ENCODE peak calls at places on chromosomes 2 and 18, in four cellular contexts. J is HCT116, M is sigmoid colon, U is prostate gland. Q is an unnamed sample.

GRCh38 chr2:106572541-106573148 is 85.5 kb downstream of the CD8B2 start:
- DNase-seq in J (peak; percentile 15), M (no peak), U (no peak), Q (no peak)

GRCh38 chr2:138428710-138429440 is 72.7 kb upstream of the SPOPL start:
- DNase-seq in U (no peak), J (no peak), M (no peak), Q (no peak)

GRCh38 chr18:22188551-22189267 is 19.3 kb downstream of the GATA6 start:
- DNase-seq in M (no peak), U (no peak), J (no peak), Q (no peak)

GRCh38 chr2:20834331-20834730 is 11.4 kb upstream of the LDAH start:
- DNase-seq in J (no peak), M (no peak), U (no peak), Q (no peak)

GRCh38 chr2:230904856-230905447 is 20.1 kb downstream of the GPR55 start:
- DNase-seq in M (peak; percentile 42), J (no peak), U (no peak), Q (no peak)

GRCh38 chr2:106095478-106096392 is 98.4 kb downstream of the UXS1 start:
- DNase-seq in U (no peak), M (no peak), J (no peak), Q (no peak)

GRCh38 chr2:127096718-127097470 is 10.1 kb downstream of the BIN1 start:
- DNase-seq in J (no peak), U (no peak), M (peak; percentile 63), Q (no peak)

GRCh38 chr2:96470636-96471035 is 34.5 kb downstream of the NEURL3 start:
- DNase-seq in M (no peak), U (no peak), J (no peak), Q (no peak)

GRCh38 chr2:235098736-235099494 is 147.1 kb downstream of the SH3BP4 start:
- DNase-seq in U (no peak), J (no peak), M (no peak), Q (no peak)

GRCh38 chr2:8539743-8540551 is 141.9 kb upstream of the ID2 start:
- DNase-seq in M (no peak), U (peak; percentile 94), J (no peak), Q (peak; percentile 91)

GRCh38 chr18:25310045-25310444 is 41.9 kb downstream of the ZNF521 start:
- DNase-seq in U (no peak), M (no peak), J (peak; percentile 7), Q (no peak)

GRCh38 chr2:204019572-204020501 is 83.3 kb downstream of the ICOS start:
- DNase-seq in U (no peak), J (no peak), M (no peak), Q (no peak)

GRCh38 chr2:16223481-16224177 is 283.3 kb downstream of the MYCN start:
- DNase-seq in M (no peak), U (no peak), J (no peak), Q (no peak)

GRCh38 chr2:124318913-124319312 is 293.8 kb downstream of the CNTNAP5 start:
- DNase-seq in M (no peak), J (no peak), U (no peak), Q (no peak)

GRCh38 chr2:217954469-217954868 is 48.3 kb downstream of the TNS1 start:
- DNase-seq in J (no peak), M (peak; percentile 72), U (no peak), Q (no peak)

GRCh38 chr2:113390133-113390849 is 47.2 kb upstream of the ZNG1B start:
- DNase-seq in U (peak; percentile 47), M (no peak), J (peak; percentile 72), Q (no peak)

GRCh38 chr2:24859968-24860600 is 60.0 kb downstream of the ADCY3 start:
- DNase-seq in J (no peak), U (no peak), M (no peak), Q (no peak)

GRCh38 chr2:182165196-182165595 is 179.5 kb downstream of the PPP1R1C start:
- DNase-seq in U (no peak), M (no peak), J (no peak), Q (no peak)

GRCh38 chr2:207148025-207148424 is 17.7 kb downstream of the KLF7 start:
- DNase-seq in U (peak; percentile 38), J (no peak), M (no peak), Q (peak; percentile 21)

GRCh38 chr2:43486604-43487003 is 109.2 kb downstream of the THADA start:
- DNase-seq in U (peak; percentile 55), J (no peak), M (peak; percentile 73), Q (no peak)

GRCh38 chr2:74333175-74333574 is 10.0 kb downstream of the SLC4A5 start:
- DNase-seq in U (no peak), J (peak; percentile 19), M (no peak), Q (no peak)

GRCh38 chr2:207046642-207047213 is 107.4 kb downstream of the CPO start:
- DNase-seq in M (no peak), J (no peak), U (no peak), Q (no peak)

GRCh38 chr2:79370976-79371550 is 141.8 kb upstream of the CTNNA2 start:
- DNase-seq in J (no peak), M (no peak), U (no peak), Q (no peak)

GRCh38 chr2:47068966-47069627 is 86.0 kb downstream of the STPG4 start:
- DNase-seq in U (no peak), M (no peak), J (no peak), Q (no peak)

GRCh38 chr2:172095905-172096660 is 6.6 kb downstream of the DLX2 start:
- DNase-seq in J (no peak), M (no peak), U (no peak), Q (no peak)

GRCh38 chr2:145186303-145186702 is 666.4 kb upstream of the ZEB2 start:
- DNase-seq in U (no peak), M (peak; percentile 69), J (no peak), Q (no peak)

GRCh38 chr2:43370705-43371104 is 144.3 kb upstream of the ZFP36L2 start:
- DNase-seq in J (no peak), M (no peak), U (peak; percentile 40), Q (no peak)

GRCh38 chr2:233620204-233620603 is 2.8 kb downstream of the UGT1A8 start:
- DNase-seq in U (no peak), M (no peak), J (no peak), Q (no peak)

GRCh38 chr2:186129767-186130581 is 356.1 kb upstream of the ZC3H15 start:
- DNase-seq in J (peak; percentile 42), U (no peak), M (no peak), Q (no peak)

GRCh38 chr2:127577973-127578372 is 42.5 kb downstream of the MYO7B start:
- DNase-seq in U (no peak), M (no peak), J (no peak), Q (no peak)

GRCh38 chr2:173021939-173022371 is 53.7 kb upstream of the MAP3K20 start:
- DNase-seq in J (no peak), M (no peak), U (no peak), Q (peak; percentile 66)

GRCh38 chr2:175383286-175383685 is 201.8 kb upstream of the ATP5MC3 start:
- DNase-seq in M (no peak), J (no peak), U (no peak), Q (no peak)

GRCh38 chr2:74747411-74748080 is 86.4 kb upstream of the HK2 start:
- DNase-seq in U (no peak), J (no peak), M (no peak), Q (no peak)

GRCh38 chr2:215063526-215063925 is 74.9 kb downstream of the ABCA12 start:
- DNase-seq in J (no peak), M (no peak), U (no peak), Q (no peak)

GRCh38 chr2:41405429-41405828 is 642.4 kb upstream of the PKDCC start:
- DNase-seq in J (no peak), M (no peak), U (no peak), Q (no peak)

GRCh38 chr18:13110559-13110958 is 108.0 kb upstream of the LDLRAD4 start:
- DNase-seq in J (no peak), U (no peak), M (no peak), Q (no peak)

GRCh38 chr2:15074319-15074718 is 441.8 kb downstream of the LRATD1 start:
- DNase-seq in M (no peak), J (no peak), U (no peak), Q (no peak)

GRCh38 chr2:183678908-183679307 is 554.7 kb downstream of the NUP35 start:
- DNase-seq in U (no peak), M (no peak), J (no peak), Q (no peak)

GRCh38 chr2:45872211-45872610 is 220.7 kb downstream of the PRKCE start:
- DNase-seq in J (no peak), U (no peak), M (no peak), Q (no peak)

GRCh38 chr18:8045160-8045885 is 478.2 kb downstream of the PTPRM start:
- DNase-seq in M (no peak), J (no peak), U (no peak), Q (no peak)
- H3K4me3 ChIP-seq in M (no peak overlapping the region), J (no peak overlapping the region), U (no peak overlapping the region), Q (no peak overlapping the region)

DNA sequence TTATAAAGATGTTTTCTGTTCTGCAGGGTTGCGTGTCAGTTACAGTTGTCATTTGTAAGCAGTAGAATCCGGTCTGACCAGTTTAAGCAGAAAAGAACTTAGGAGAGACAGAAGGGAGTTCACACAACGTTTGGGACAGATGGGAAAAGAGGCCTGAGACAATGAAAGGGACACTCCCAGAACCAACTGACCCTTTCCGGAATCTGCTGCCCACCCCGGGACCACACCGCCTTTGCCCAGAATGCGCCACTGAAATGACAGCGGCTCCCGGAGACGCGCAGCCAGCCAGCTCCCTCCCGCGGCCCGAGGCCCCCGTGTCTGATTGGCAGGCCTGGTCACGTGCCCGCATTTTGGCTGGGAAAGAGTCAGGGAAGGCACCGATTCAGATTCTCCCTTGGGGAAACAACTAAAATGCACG is 244.6 kb downstream of the BCL2 start:
- DNase-seq in M (peak; percentile 85), J (peak; percentile 28), U (peak; percentile 73), Q (peak; percentile 81)
- TF ChIP-seq POLR2AphosphoS5 in M (peak; percentile 50), J (peak; percentile 33), U (peak; percentile 66), Q (no peak)

GRCh38 chr2:236610991-236611821 is 41.6 kb downstream of the ACKR3 start:
- DNase-seq in J (no peak), U (no peak), M (no peak), Q (no peak)

GRCh38 chr2:236606023-236606422 is 36.4 kb downstream of the ACKR3 start:
- DNase-seq in M (no peak), J (no peak), U (no peak), Q (no peak)

GRCh38 chr2:236607471-236608307 is 38.1 kb downstream of the ACKR3 start:
- DNase-seq in U (no peak), M (no peak), J (no peak), Q (no peak)

GRCh38 chr2:236608710-236609109 is 39.1 kb downstream of the ACKR3 start:
- DNase-seq in M (no peak), U (no peak), J (no peak), Q (no peak)

GRCh38 chr2:236608308-236608564 is 38.6 kb downstream of the ACKR3 start:
- DNase-seq in J (no peak), U (no peak), M (no peak), Q (no peak)
- H3K4me3 ChIP-seq in J (no peak overlapping the region), U (no peak overlapping the region), M (no peak overlapping the region), Q (no peak overlapping the region)

DNA sequence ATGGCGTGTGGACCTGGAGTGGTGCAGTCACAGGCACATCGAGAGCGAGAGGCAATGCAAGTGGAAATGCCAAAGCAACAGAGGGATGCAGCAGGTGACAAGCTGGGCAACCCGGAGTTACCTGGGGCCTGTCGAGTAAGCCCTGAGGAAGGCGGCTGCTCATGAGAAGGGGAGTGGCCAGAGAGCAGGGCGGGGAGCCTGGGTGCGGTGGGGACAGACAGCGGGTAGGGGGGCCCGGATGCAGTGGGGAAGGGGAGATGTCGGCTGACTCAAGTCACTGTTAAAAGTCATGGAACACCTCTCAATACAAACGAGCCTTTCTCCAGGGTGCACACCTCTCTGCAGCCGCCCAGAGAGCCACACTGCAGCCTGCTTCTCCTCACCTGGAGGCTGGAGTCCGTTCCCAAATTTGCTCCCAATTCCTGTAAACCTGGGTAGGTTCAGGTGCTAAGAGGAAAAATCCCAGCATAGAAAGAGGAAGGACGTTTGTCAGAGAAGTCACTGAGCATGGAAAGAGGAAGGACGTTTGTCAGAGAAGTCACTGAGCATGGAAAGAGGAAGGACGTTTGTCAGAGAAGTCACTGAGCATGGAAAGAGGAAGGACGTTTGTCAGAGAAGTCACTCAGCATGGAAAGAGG is 71.8 kb upstream of the TWIST2 start:
- DNase-seq in J (no peak), M (no peak), U (no peak), Q (no peak)
- TF ChIP-seq POLR2AphosphoS5 in J (no peak), M (no peak), U (no peak), Q (no peak)

Q was measured in breast epithelium.